ENCODE peak calls at places on chromosomes 11 and 22, in seven cellular contexts. L is activated CD8-positive, alpha-beta memory T cell treated with anti-CD3 and anti-CD28 coated beads, Interleukin-2, amount 50 U/mL, for 48 hours; M is NCI-H2081; J is fibroblast of pulmonary artery; R is coronary artery; Z is NCI-H460; X is RWPE1. Y is an unnamed sample.

GRCh38 chr11:22634897-22635629 is 9.4 kb upstream of the FANCF start:
- DNase-seq in L (no peak), M (peak; percentile 38), J (peak; percentile 38), R (no peak), Z (no peak), X (no peak), Y (no peak)

GRCh38 chr11:120991830-120992686 is 31.8 kb upstream of the TBCEL start:
- DNase-seq in L (no peak), M (no peak), J (no peak), R (no peak), Z (no peak), X (no peak), Y (no peak)

GRCh38 chr11:35157814-35158213 is 18.8 kb downstream of the CD44 start:
- DNase-seq in L (no peak), M (no peak), J (no peak), R (no peak), Z (no peak), X (no peak), Y (no peak)

GRCh38 chr11:110526323-110526722 is 96.6 kb downstream of the FDX1 start:
- DNase-seq in L (no peak), M (no peak), J (no peak), R (no peak), Z (no peak), X (no peak), Y (no peak)

GRCh38 chr11:128697645-128698174 is 3.8 kb downstream of the FLI1 start:
- DNase-seq in L (no peak), M (no peak), J (peak; percentile 49), R (no peak), Z (no peak), X (no peak), Y (no peak)

GRCh38 chr11:848988-849824 is 6.6 kb downstream of the TSPAN4 start:
- DNase-seq in L (peak; percentile 67), M (peak; percentile 60), J (no peak), R (no peak), Z (no peak), X (no peak), Y (no peak)

GRCh38 chr11:115653926-115654325 is 149.7 kb upstream of the CADM1 start:
- DNase-seq in L (no peak), M (no peak), J (no peak), R (no peak), Z (no peak), X (no peak), Y (peak; percentile 83)

GRCh38 chr11:2655320-2655719 is 44.5 kb downstream of the KCNQ1OT1 start:
- DNase-seq in L (no peak), M (no peak), J (no peak), R (peak; percentile 45), Z (no peak), X (no peak), Y (no peak)

GRCh38 chr11:56783448-56784041 is 35.0 kb upstream of the OR9G4 start:
- DNase-seq in L (no peak), M (peak; percentile 35), J (peak; percentile 75), R (no peak), Z (peak; percentile 35), X (peak; percentile 44), Y (no peak)

GRCh38 chr11:62501432-62501891 is 45.1 kb downstream of the AHNAK start:
- DNase-seq in L (no peak), M (peak; percentile 28), J (no peak), R (no peak), Z (no peak), X (no peak), Y (no peak)

GRCh38 chr11:67267188-67268035 is 1.1 kb downstream of the GRK2 start:
- DNase-seq in L (no peak), M (peak; percentile 23), J (no peak), R (peak; percentile 75), Z (no peak), X (no peak), Y (peak; percentile 87)

GRCh38 chr22:28181332-28181731 is 262.3 kb upstream of the PITPNB start:
- DNase-seq in L (no peak), M (no peak), J (peak; percentile 42), R (no peak), Z (no peak), X (no peak), Y (no peak)

GRCh38 chr11:123246749-123247497 is 51.9 kb upstream of the CLMP start:
- DNase-seq in L (peak; percentile 91), M (peak; percentile 79), J (peak; percentile 87), R (no peak), Z (peak; percentile 70), X (peak; percentile 77), Y (peak; percentile 85)

GRCh38 chr11:75303544-75304224 is 47.8 kb downstream of the ARRB1 start:
- DNase-seq in L (no peak), M (peak; percentile 19), J (no peak), R (no peak), Z (no peak), X (no peak), Y (no peak)

GRCh38 chr11:108825381-108825780 is 160.5 kb downstream of the DDX10 start:
- DNase-seq in L (no peak), M (no peak), J (no peak), R (no peak), Z (no peak), X (peak; percentile 18), Y (no peak)

GRCh38 chr22:41915035-41915782 is at the start of gene SHISA8:
- DNase-seq in L (peak; percentile 74), M (peak; percentile 20), J (peak; percentile 29), R (no peak), Z (peak; percentile 15), X (peak; percentile 44), Y (peak; percentile 64)

GRCh38 chr22:40982482-40983385 is 31.6 kb downstream of the RBX1 start:
- DNase-seq in L (no peak), M (no peak), J (no peak), R (no peak), Z (no peak), X (no peak), Y (no peak)

GRCh38 chr11:129412501-129412900 is 36.9 kb downstream of the BARX2 start:
- DNase-seq in L (no peak), M (no peak), J (no peak), R (no peak), Z (no peak), X (no peak), Y (peak; percentile 36)

GRCh38 chr22:23236440-23237139 is 56.3 kb downstream of the BCR start:
- DNase-seq in L (no peak), M (no peak), J (no peak), R (no peak), Z (no peak), X (no peak), Y (no peak)

GRCh38 chr22:21778705-21779363 is 43.2 kb upstream of the YPEL1 start:
- DNase-seq in L (peak; percentile 43), M (no peak), J (peak; percentile 65), R (no peak), Z (no peak), X (no peak), Y (no peak)

GRCh38 chr11:69674267-69674885 is 777 bp downstream of the LTO1 start:
- DNase-seq in L (no peak), M (peak; percentile 19), J (peak; percentile 77), R (no peak), Z (no peak), X (peak; percentile 52), Y (no peak)

GRCh38 chr22:49525776-49526535 is 301.7 kb downstream of the BRD1 start:
- DNase-seq in L (no peak), M (no peak), J (no peak), R (no peak), Z (no peak), X (no peak), Y (no peak)

GRCh38 chr22:50206599-50206998 is 5.8 kb downstream of the SELENOO start:
- DNase-seq in L (no peak), M (no peak), J (peak; percentile 32), R (no peak), Z (no peak), X (no peak), Y (peak; percentile 29)

Y was measured in transverse colon.